ENCODE peak calls at places on chromosomes 12 and 14, in seven cellular contexts. H is mesendoderm, Z is neuronal stem cell, O is IMR-90, Y is trophoblast cell, J is H1, R is mesenchymal stem cell. U is an unnamed sample.

GRCh38 chr14:102516531-102517411 is 7.2 kb upstream of the ANKRD9 start:
- DNase-seq in J (no peak), Z (peak; percentile 62), H (peak; percentile 68), R (peak; percentile 53), Y (peak; percentile 82), O (no peak), U (peak; percentile 81)

GRCh38 chr12:13120431-13120830 is 17.0 kb upstream of the GSG1 start:
- DNase-seq in Y (no peak), H (no peak), R (peak; percentile 34), J (no peak), O (no peak), Z (no peak), U (no peak)

GRCh38 chr12:106126441-106127288 is 12.1 kb downstream of the NUAK1 start:
- DNase-seq in O (peak; percentile 80), J (no peak), Y (no peak), Z (no peak), R (peak; percentile 93), H (no peak), U (no peak)

GRCh38 chr12:95218852-95219171 is 1.2 kb downstream of the VEZT start:
- DNase-seq in J (no peak), H (no peak), R (peak; percentile 48), Z (no peak), Y (no peak), O (no peak), U (no peak)

GRCh38 chr14:33738481-33738880 is 212.4 kb downstream of the EGLN3 start:
- DNase-seq in R (no peak), J (no peak), O (no peak), H (peak; percentile 11), Y (peak; percentile 46), Z (no peak), U (no peak)

GRCh38 chr12:120920178-120920577 is 16.0 kb upstream of the SPPL3 start:
- DNase-seq in O (no peak), H (no peak), R (no peak), J (no peak), Y (no peak), Z (no peak), U (no peak)

GRCh38 chr12:8036366-8036765 is 3.9 kb downstream of the FOXJ2 start:
- DNase-seq in R (no peak), Z (no peak), O (no peak), H (no peak), Y (no peak), J (no peak), U (no peak)

GRCh38 chr14:86221755-86222154 is 691.8 kb downstream of the FLRT2 start:
- DNase-seq in J (no peak), H (peak; percentile 30), Z (no peak), Y (no peak), O (peak; percentile 50), R (peak; percentile 17), U (no peak)

GRCh38 chr12:71499834-71500233 is 60.2 kb downstream of the LGR5 start:
- DNase-seq in R (no peak), Z (no peak), Y (no peak), O (no peak), J (no peak), H (no peak), U (no peak)
- H2BK5ac ChIP-seq in R (no peak overlapping the region), Z (no peak overlapping the region), Y (no peak overlapping the region), O (no peak overlapping the region), J (no peak overlapping the region), H (no peak overlapping the region), U (no peak overlapping the region)

GRCh38 chr12:91988076-91988475 is 157.6 kb downstream of the BTG1 start:
- DNase-seq in J (no peak), Y (no peak), H (no peak), R (no peak), O (no peak), Z (no peak), U (no peak)

GRCh38 chr12:91988571-91988970 is 157.1 kb downstream of the BTG1 start:
- DNase-seq in R (no peak), H (no peak), O (no peak), Y (no peak), Z (no peak), J (no peak), U (no peak)

GRCh38 chr12:91989143-91989542 is 156.5 kb downstream of the BTG1 start:
- DNase-seq in O (no peak), H (no peak), Y (no peak), R (no peak), J (no peak), Z (no peak), U (no peak)

GRCh38 chr12:91991397-91992187 is 154.1 kb downstream of the BTG1 start:
- DNase-seq in O (no peak), J (no peak), R (no peak), H (peak; percentile 44), Y (no peak), Z (no peak), U (no peak)

GRCh38 chr12:91990525-91990924 is 155.1 kb downstream of the BTG1 start:
- DNase-seq in Y (no peak), O (peak; percentile 63), Z (no peak), J (no peak), H (no peak), R (no peak), U (no peak)
- H3K4me2 ChIP-seq in Y (no peak overlapping the region), O (peak overlapping the region; percentile 80), Z (no peak overlapping the region), J (no peak overlapping the region), H (no peak overlapping the region), R (no peak overlapping the region), U (no peak overlapping the region)

GRCh38 chr14:87990687-87991086 is 2.3 kb downstream of the GALC start:
- DNase-seq in O (no peak), Y (no peak), Z (no peak), J (no peak), H (no peak), R (peak; percentile 17), U (no peak)

GRCh38 chr14:87992720-87993484 is at the start of gene GALC:
- DNase-seq in Z (peak; percentile 85), H (peak; percentile 96), R (peak; percentile 96), Y (peak; percentile 97), O (peak; percentile 89), J (peak; percentile 59), U (peak; percentile 96)

GRCh38 chr14:87989613-87990299 is 3.2 kb downstream of the GALC start:
- DNase-seq in R (no peak), H (peak; percentile 14), O (no peak), Z (no peak), J (no peak), Y (no peak), U (no peak)

GRCh38 chr14:87993485-87993809 is 465 bp upstream of the GALC start:
- DNase-seq in O (no peak), Z (no peak), H (no peak), Y (no peak), R (no peak), J (no peak), U (no peak)

DNA sequence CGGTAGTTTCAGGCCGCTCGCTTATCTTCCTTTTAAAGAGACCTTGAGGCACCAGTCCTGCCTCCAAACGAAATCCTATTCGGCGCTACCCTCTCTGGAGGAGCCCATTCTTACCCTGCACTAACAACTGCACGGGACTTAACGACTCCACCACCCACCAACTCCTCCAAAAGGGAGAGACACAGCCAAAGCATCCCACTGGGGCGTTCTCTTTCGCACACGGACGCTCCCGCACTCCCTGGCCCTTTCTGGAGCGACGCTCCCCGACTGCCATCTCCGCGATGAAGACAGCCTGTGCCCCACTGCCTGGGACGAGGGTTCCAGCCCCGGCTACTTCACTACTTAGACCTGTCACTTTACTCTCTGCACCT is 648 bp downstream of the GALC start:
- DNase-seq in J (no peak), Y (no peak), H (no peak), R (no peak), Z (no peak), O (peak; percentile 11), U (peak; percentile 63)
- H2BK120ac ChIP-seq in J (no peak overlapping the region), Y (no peak overlapping the region), H (no peak overlapping the region), R (no peak overlapping the region), Z (no peak overlapping the region), O (peak overlapping the region; percentile 9), U (no peak overlapping the region)

GRCh38 chr14:58628381-58628780 is 9.4 kb upstream of the DACT1 start:
- DNase-seq in R (peak; percentile 12), Z (no peak), Y (peak; percentile 93), J (no peak), H (no peak), O (peak; percentile 29), U (peak; percentile 75)
- H2BK5ac ChIP-seq in R (no peak overlapping the region), Z (no peak overlapping the region), Y (peak overlapping the region; percentile 82), J (no peak overlapping the region), H (no peak overlapping the region), O (no peak overlapping the region), U (no peak overlapping the region)

GRCh38 chr12:130486891-130487416 is 149.3 kb downstream of the PIWIL1 start:
- DNase-seq in J (no peak), Z (no peak), O (no peak), R (no peak), Y (no peak), H (no peak), U (no peak)

GRCh38 chr12:130486146-130486435 is 148.4 kb downstream of the PIWIL1 start:
- DNase-seq in Y (no peak), O (no peak), R (no peak), J (no peak), Z (no peak), H (no peak), U (no peak)

GRCh38 chr12:130489293-130489692 is 151.6 kb downstream of the PIWIL1 start:
- DNase-seq in J (no peak), R (no peak), H (no peak), Y (no peak), Z (no peak), O (no peak), U (no peak)

GRCh38 chr12:130485291-130486145 is 147.8 kb downstream of the PIWIL1 start:
- DNase-seq in O (no peak), R (no peak), H (no peak), Y (no peak), Z (no peak), J (no peak), U (no peak)

DNA sequence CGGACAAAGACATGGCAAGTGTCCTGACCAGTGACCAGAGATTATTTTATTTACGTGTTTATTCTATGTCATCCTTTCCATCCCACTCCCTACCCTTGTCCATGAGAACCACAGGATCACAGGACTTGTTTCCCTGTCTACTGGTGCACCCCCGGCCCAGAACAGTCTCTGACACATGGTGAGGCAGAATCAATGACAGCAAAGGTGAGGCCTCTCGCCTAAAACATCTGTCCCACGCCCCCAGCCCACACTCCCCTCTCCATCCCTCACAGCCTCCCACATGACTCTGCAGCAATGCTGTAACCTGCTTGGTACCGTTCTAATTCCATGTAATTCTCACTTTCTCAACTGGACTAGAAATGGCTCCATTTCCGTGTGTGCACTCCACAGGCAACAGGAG is 149.9 kb downstream of the PIWIL1 start:
- DNase-seq in Y (no peak), O (no peak), H (no peak), J (no peak), Z (no peak), R (no peak), U (no peak)
- H3K4me2 ChIP-seq in Y (no peak overlapping the region), O (no peak overlapping the region), H (no peak overlapping the region), J (no peak overlapping the region), Z (no peak overlapping the region), R (no peak overlapping the region), U (no peak overlapping the region)

GRCh38 chr12:18084080-18084479 is 5.9 kb downstream of the RERGL start:
- DNase-seq in J (no peak), R (no peak), Z (no peak), Y (no peak), O (no peak), H (no peak), U (no peak)
- H2BK120ac ChIP-seq in J (no peak overlapping the region), R (no peak overlapping the region), Z (no peak overlapping the region), Y (no peak overlapping the region), O (no peak overlapping the region), H (no peak overlapping the region), U (no peak overlapping the region)

U was measured in H9.